ENCODE peak calls at places on chromosomes 12 and 14, in nine cellular contexts. One of them, this sample, is unnamed.

GRCh38 chr14:35806006-35806907 is 2.8 kb downstream of the RALGAPA1 start:
- DNase-seq in transverse colon: no peak
- DNase-seq in upper lobe of right lung: no peak
- DNase-seq in progenitor cell of endocrine pancreas: no peak
- DNase-seq in hepatocyte: no peak
- DNase-seq in endothelial cell: no peak
- DNase-seq in WTC11: no peak
- DNase-seq in fibroblast of mammary gland: no peak
- DNase-seq in astrocyte of the spinal cord: no peak
- DNase-seq in this sample: no peak

GRCh38 chr14:31921251-31921650 is 155.9 kb upstream of the ARHGAP5 start:
- DNase-seq in fibroblast of mammary gland: no peak
- DNase-seq in upper lobe of right lung: no peak
- DNase-seq in astrocyte of the spinal cord: no peak
- DNase-seq in endothelial cell: no peak
- DNase-seq in hepatocyte: no peak
- DNase-seq in transverse colon: no peak
- DNase-seq in progenitor cell of endocrine pancreas: no peak
- DNase-seq in WTC11: no peak
- DNase-seq in this sample: no peak

GRCh38 chr12:110577717-110578521 is 5.2 kb downstream of the PPTC7 start:
- DNase-seq in progenitor cell of endocrine pancreas: no peak
- DNase-seq in transverse colon: peak; percentile 42
- DNase-seq in endothelial cell: no peak
- DNase-seq in hepatocyte: peak; percentile 14
- DNase-seq in fibroblast of mammary gland: peak; percentile 94
- DNase-seq in WTC11: no peak
- DNase-seq in astrocyte of the spinal cord: peak; percentile 83
- DNase-seq in upper lobe of right lung: no peak
- DNase-seq in this sample: no peak

GRCh38 chr12:123655420-123655819 is 15.5 kb upstream of the TCTN2 start:
- DNase-seq in progenitor cell of endocrine pancreas: no peak
- DNase-seq in astrocyte of the spinal cord: no peak
- DNase-seq in endothelial cell: no peak
- DNase-seq in upper lobe of right lung: no peak
- DNase-seq in transverse colon: peak; percentile 37
- DNase-seq in WTC11: no peak
- DNase-seq in fibroblast of mammary gland: no peak
- DNase-seq in hepatocyte: no peak
- DNase-seq in this sample: no peak

GRCh38 chr14:105494606-105494929 is 3.5 kb downstream of the TEDC1 start:
- DNase-seq in upper lobe of right lung: no peak
- DNase-seq in astrocyte of the spinal cord: no peak
- DNase-seq in hepatocyte: no peak
- DNase-seq in endothelial cell: no peak
- DNase-seq in fibroblast of mammary gland: no peak
- DNase-seq in WTC11: no peak
- DNase-seq in progenitor cell of endocrine pancreas: no peak
- DNase-seq in transverse colon: no peak
- DNase-seq in this sample: no peak

GRCh38 chr14:104935026-104935650 is 10.5 kb downstream of the PLD4 start:
- DNase-seq in WTC11: peak; percentile 6
- DNase-seq in fibroblast of mammary gland: no peak
- DNase-seq in upper lobe of right lung: peak; percentile 43
- DNase-seq in endothelial cell: no peak
- DNase-seq in progenitor cell of endocrine pancreas: no peak
- DNase-seq in astrocyte of the spinal cord: no peak
- DNase-seq in transverse colon: no peak
- DNase-seq in hepatocyte: no peak
- DNase-seq in this sample: no peak

GRCh38 chr14:46574236-46574970 is 77.2 kb downstream of the RPL10L start:
- DNase-seq in astrocyte of the spinal cord: peak; percentile 44
- DNase-seq in transverse colon: no peak
- DNase-seq in progenitor cell of endocrine pancreas: no peak
- DNase-seq in endothelial cell: no peak
- DNase-seq in hepatocyte: no peak
- DNase-seq in upper lobe of right lung: no peak
- DNase-seq in fibroblast of mammary gland: peak; percentile 1
- DNase-seq in WTC11: no peak
- DNase-seq in this sample: no peak

GRCh38 chr12:129693731-129694130 is 210.1 kb downstream of the TMEM132D start:
- DNase-seq in WTC11: no peak
- DNase-seq in transverse colon: no peak
- DNase-seq in astrocyte of the spinal cord: no peak
- DNase-seq in upper lobe of right lung: no peak
- DNase-seq in endothelial cell: no peak
- DNase-seq in hepatocyte: no peak
- DNase-seq in progenitor cell of endocrine pancreas: no peak
- DNase-seq in fibroblast of mammary gland: no peak
- DNase-seq in this sample: no peak

GRCh38 chr12:34402228-34402898 is 380.1 kb downstream of the ALG10 start:
- DNase-seq in fibroblast of mammary gland: no peak
- DNase-seq in hepatocyte: peak; percentile 3
- DNase-seq in WTC11: no peak
- DNase-seq in endothelial cell: no peak
- DNase-seq in astrocyte of the spinal cord: no peak
- DNase-seq in transverse colon: peak; percentile 1
- DNase-seq in progenitor cell of endocrine pancreas: peak; percentile 7
- DNase-seq in upper lobe of right lung: peak; percentile 52
- DNase-seq in this sample: peak; percentile 76

GRCh38 chr12:132619301-132620112 is 931 bp downstream of the P2RX2 start:
- DNase-seq in upper lobe of right lung: no peak
- DNase-seq in WTC11: no peak
- DNase-seq in fibroblast of mammary gland: no peak
- DNase-seq in astrocyte of the spinal cord: no peak
- DNase-seq in hepatocyte: no peak
- DNase-seq in endothelial cell: no peak
- DNase-seq in transverse colon: no peak
- DNase-seq in progenitor cell of endocrine pancreas: no peak
- DNase-seq in this sample: no peak

GRCh38 chr14:78018283-78018682 is 151.9 kb upstream of the NRXN3 start:
- DNase-seq in transverse colon: no peak
- DNase-seq in astrocyte of the spinal cord: no peak
- DNase-seq in endothelial cell: no peak
- DNase-seq in hepatocyte: no peak
- DNase-seq in upper lobe of right lung: no peak
- DNase-seq in progenitor cell of endocrine pancreas: no peak
- DNase-seq in WTC11: no peak
- DNase-seq in fibroblast of mammary gland: no peak
- DNase-seq in this sample: no peak

GRCh38 chr12:33588082-33588712 is 148.6 kb upstream of the SYT10 start:
- DNase-seq in astrocyte of the spinal cord: peak; percentile 61
- DNase-seq in fibroblast of mammary gland: peak; percentile 64
- DNase-seq in progenitor cell of endocrine pancreas: no peak
- DNase-seq in hepatocyte: peak; percentile 39
- DNase-seq in upper lobe of right lung: no peak
- DNase-seq in transverse colon: no peak
- DNase-seq in WTC11: no peak
- DNase-seq in endothelial cell: no peak
- DNase-seq in this sample: no peak

GRCh38 chr12:47782372-47782770 is 9.3 kb downstream of the SLC48A1 start:
- DNase-seq in WTC11: no peak
- DNase-seq in endothelial cell: no peak
- DNase-seq in fibroblast of mammary gland: no peak
- DNase-seq in upper lobe of right lung: peak; percentile 57
- DNase-seq in transverse colon: no peak
- DNase-seq in hepatocyte: peak; percentile 32
- DNase-seq in astrocyte of the spinal cord: no peak
- DNase-seq in progenitor cell of endocrine pancreas: no peak
- DNase-seq in this sample: no peak

GRCh38 chr12:95802482-95803264 is 12.1 kb upstream of the NTN4 start:
- DNase-seq in upper lobe of right lung: no peak
- DNase-seq in astrocyte of the spinal cord: peak; percentile 87
- DNase-seq in WTC11: no peak
- DNase-seq in transverse colon: peak; percentile 27
- DNase-seq in fibroblast of mammary gland: peak; percentile 81
- DNase-seq in progenitor cell of endocrine pancreas: no peak
- DNase-seq in endothelial cell: no peak
- DNase-seq in hepatocyte: peak; percentile 80
- DNase-seq in this sample: no peak

GRCh38 chr12:115870021-115870420 is 407.5 kb downstream of the MED13L start:
- DNase-seq in WTC11: no peak
- DNase-seq in fibroblast of mammary gland: no peak
- DNase-seq in transverse colon: no peak
- DNase-seq in hepatocyte: no peak
- DNase-seq in endothelial cell: no peak
- DNase-seq in progenitor cell of endocrine pancreas: no peak
- DNase-seq in astrocyte of the spinal cord: no peak
- DNase-seq in upper lobe of right lung: no peak
- DNase-seq in this sample: no peak

GRCh38 chr12:115870527-115870926 is 407.0 kb downstream of the MED13L start:
- DNase-seq in transverse colon: no peak
- DNase-seq in upper lobe of right lung: no peak
- DNase-seq in progenitor cell of endocrine pancreas: no peak
- DNase-seq in fibroblast of mammary gland: no peak
- DNase-seq in endothelial cell: no peak
- DNase-seq in WTC11: no peak
- DNase-seq in astrocyte of the spinal cord: no peak
- DNase-seq in hepatocyte: no peak
- DNase-seq in this sample: no peak

GRCh38 chr12:115872919-115873357 is 404.6 kb downstream of the MED13L start:
- DNase-seq in astrocyte of the spinal cord: no peak
- DNase-seq in WTC11: peak; percentile 42
- DNase-seq in hepatocyte: peak; percentile 84
- DNase-seq in fibroblast of mammary gland: no peak
- DNase-seq in endothelial cell: no peak
- DNase-seq in progenitor cell of endocrine pancreas: peak; percentile 44
- DNase-seq in transverse colon: peak; percentile 91
- DNase-seq in upper lobe of right lung: no peak
- DNase-seq in this sample: no peak

GRCh38 chr12:115872212-115872611 is 405.3 kb downstream of the MED13L start:
- DNase-seq in hepatocyte: no peak
- DNase-seq in fibroblast of mammary gland: no peak
- DNase-seq in transverse colon: no peak
- DNase-seq in astrocyte of the spinal cord: no peak
- DNase-seq in progenitor cell of endocrine pancreas: no peak
- DNase-seq in upper lobe of right lung: no peak
- DNase-seq in endothelial cell: no peak
- DNase-seq in WTC11: no peak
- DNase-seq in this sample: no peak

GRCh38 chr12:115871714-115872113 is 405.8 kb downstream of the MED13L start:
- DNase-seq in upper lobe of right lung: no peak
- DNase-seq in endothelial cell: peak; percentile 41
- DNase-seq in fibroblast of mammary gland: peak; percentile 32
- DNase-seq in transverse colon: peak; percentile 16
- DNase-seq in astrocyte of the spinal cord: peak; percentile 5
- DNase-seq in progenitor cell of endocrine pancreas: no peak
- DNase-seq in WTC11: peak; percentile 33
- DNase-seq in hepatocyte: peak; percentile 49
- DNase-seq in this sample: no peak
- TF ChIP-seq CTCF in upper lobe of right lung: peak; percentile 57
- TF ChIP-seq CTCF in endothelial cell: peak; percentile 91
- TF ChIP-seq CTCF in fibroblast of mammary gland: peak; percentile 75
- TF ChIP-seq CTCF in transverse colon: peak; percentile 64
- TF ChIP-seq CTCF in astrocyte of the spinal cord: peak; percentile 67
- TF ChIP-seq CTCF in progenitor cell of endocrine pancreas: peak; percentile 61
- TF ChIP-seq CTCF in WTC11: peak; percentile 80
- TF ChIP-seq CTCF in hepatocyte: peak; percentile 44
- TF ChIP-seq CTCF in this sample: peak; percentile 53

DNA sequence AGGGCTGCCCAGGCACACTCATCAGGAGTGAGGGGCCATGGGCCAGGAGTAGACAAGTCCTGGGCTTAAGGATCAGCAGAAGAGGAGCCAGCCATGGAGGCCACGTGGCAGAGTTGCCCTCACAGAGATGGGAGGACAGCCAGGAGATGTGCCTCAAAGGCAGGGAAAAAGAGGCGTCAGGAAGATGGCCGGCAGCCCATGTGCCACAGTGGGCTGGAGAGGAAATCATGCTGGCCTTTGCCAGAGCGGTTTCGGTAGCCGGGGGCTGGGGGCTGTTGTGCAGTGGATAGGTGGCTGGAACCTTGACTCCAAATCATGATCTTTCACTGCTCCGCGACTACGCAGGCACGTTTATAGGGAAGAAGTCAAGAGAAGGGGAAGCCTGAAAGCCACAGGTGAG is 2.7 kb upstream of the AQP6 start:
- DNase-seq in upper lobe of right lung: peak; percentile 51
- DNase-seq in fibroblast of mammary gland: no peak
- DNase-seq in WTC11: no peak
- DNase-seq in astrocyte of the spinal cord: no peak
- DNase-seq in endothelial cell: no peak
- DNase-seq in hepatocyte: no peak
- DNase-seq in transverse colon: no peak
- DNase-seq in progenitor cell of endocrine pancreas: no peak
- DNase-seq in this sample: no peak
- TF ChIP-seq CTCF in upper lobe of right lung: no peak
- TF ChIP-seq CTCF in fibroblast of mammary gland: no peak
- TF ChIP-seq CTCF in WTC11: no peak
- TF ChIP-seq CTCF in astrocyte of the spinal cord: no peak
- TF ChIP-seq CTCF in endothelial cell: no peak
- TF ChIP-seq CTCF in hepatocyte: no peak
- TF ChIP-seq CTCF in transverse colon: no peak
- TF ChIP-seq CTCF in progenitor cell of endocrine pancreas: no peak
- TF ChIP-seq CTCF in this sample: no peak

DNA sequence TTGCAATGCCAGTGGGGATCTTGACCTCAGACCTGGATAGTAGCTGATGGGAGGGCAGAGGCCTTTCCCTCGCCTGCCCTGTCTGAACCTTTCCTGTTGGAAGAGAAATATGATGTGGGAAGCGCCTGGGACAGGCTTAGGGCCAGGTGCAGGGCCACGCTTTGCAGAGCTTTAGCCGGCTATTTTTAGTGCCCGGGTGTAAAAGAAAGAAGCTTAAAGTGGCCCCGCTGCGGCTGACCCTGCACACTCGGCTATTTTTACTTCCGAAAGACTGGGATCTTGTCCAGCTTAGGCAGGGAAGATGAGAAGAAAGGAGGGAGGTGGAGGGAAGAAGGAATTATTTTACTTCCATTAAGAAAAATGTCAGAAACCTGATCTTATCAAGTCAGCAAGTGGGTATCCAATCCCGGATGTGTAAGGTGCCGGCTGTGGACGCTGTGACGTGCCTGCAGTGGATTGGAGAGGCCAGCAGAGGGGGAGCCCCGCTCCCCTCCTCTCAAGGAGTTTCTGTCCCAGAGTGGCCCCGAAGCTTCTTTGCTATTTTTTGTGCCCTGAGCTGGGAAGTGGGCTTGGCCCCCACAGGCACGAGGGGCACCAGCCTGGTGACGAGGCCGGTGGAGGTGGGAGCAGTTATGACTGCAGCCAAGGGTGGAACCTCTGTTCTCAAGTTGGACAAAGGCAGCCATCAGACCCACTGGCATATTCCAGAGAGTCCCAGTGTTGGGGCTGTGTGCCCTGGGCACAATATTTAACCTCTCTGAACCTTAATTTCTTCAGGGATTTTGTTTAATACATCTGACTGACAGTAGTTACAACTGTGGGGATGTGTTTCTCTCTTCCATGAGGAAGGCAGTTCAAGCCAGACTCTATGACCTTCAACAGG is 97.7 kb downstream of the ESRRB start:
- DNase-seq in WTC11: peak; percentile 59
- DNase-seq in transverse colon: no peak
- DNase-seq in endothelial cell: no peak
- DNase-seq in upper lobe of right lung: peak; percentile 67
- DNase-seq in progenitor cell of endocrine pancreas: no peak
- DNase-seq in fibroblast of mammary gland: no peak
- DNase-seq in astrocyte of the spinal cord: peak; percentile 6
- DNase-seq in hepatocyte: no peak
- DNase-seq in this sample: no peak
- TF ChIP-seq CTCF in WTC11: no peak
- TF ChIP-seq CTCF in transverse colon: no peak
- TF ChIP-seq CTCF in endothelial cell: no peak
- TF ChIP-seq CTCF in upper lobe of right lung: peak; percentile 29
- TF ChIP-seq CTCF in progenitor cell of endocrine pancreas: peak; percentile 35
- TF ChIP-seq CTCF in fibroblast of mammary gland: no peak
- TF ChIP-seq CTCF in astrocyte of the spinal cord: peak; percentile 16
- TF ChIP-seq CTCF in hepatocyte: peak; percentile 6
- TF ChIP-seq CTCF in this sample: no peak

GRCh38 chr12:93563807-93564538 is 8.5 kb upstream of the SOCS2 start:
- DNase-seq in upper lobe of right lung: no peak
- DNase-seq in hepatocyte: peak; percentile 69
- DNase-seq in fibroblast of mammary gland: peak; percentile 45
- DNase-seq in transverse colon: no peak
- DNase-seq in WTC11: no peak
- DNase-seq in endothelial cell: peak; percentile 11
- DNase-seq in progenitor cell of endocrine pancreas: no peak
- DNase-seq in astrocyte of the spinal cord: peak; percentile 11
- DNase-seq in this sample: no peak
- TF ChIP-seq CTCF in upper lobe of right lung: no peak
- TF ChIP-seq CTCF in hepatocyte: peak; percentile 30
- TF ChIP-seq CTCF in fibroblast of mammary gland: peak; percentile 34
- TF ChIP-seq CTCF in transverse colon: no peak
- TF ChIP-seq CTCF in WTC11: no peak
- TF ChIP-seq CTCF in endothelial cell: no peak
- TF ChIP-seq CTCF in progenitor cell of endocrine pancreas: peak; percentile 34
- TF ChIP-seq CTCF in astrocyte of the spinal cord: peak; percentile 47
- TF ChIP-seq CTCF in this sample: peak; percentile 48

This sample was measured in osteocyte.